ENCODE peak calls at places on chromosomes 13 and 19, in four cellular contexts. E is heart left ventricle, T is IMR-90, Z is cardiac fibroblast. H is an unnamed sample.

GRCh38 chr19:15672580-15673175 is at the start of gene CYP4F12:
- DNase-seq in E (peak), T (no peak), Z (peak), H (no peak)

GRCh38 chr19:6272411-6272791 is 7.4 kb downstream of the MLLT1 start:
- DNase-seq in E (no peak), T (no peak), Z (no peak), H (no peak)

GRCh38 chr13:33303885-33304284 is 18.3 kb upstream of the STARD13 start:
- DNase-seq in E (no peak), T (peak), Z (peak), H (no peak)

GRCh38 chr19:558770-559439 is 13.5 kb upstream of the BSG start:
- DNase-seq in E (peak), T (peak), Z (no peak), H (no peak)

GRCh38 chr13:81927347-81927746 is 1586.4 kb upstream of the SPRY2 start:
- DNase-seq in E (no peak), T (no peak), Z (no peak), H (no peak)

GRCh38 chr19:6069268-6069771 is 41.0 kb downstream of the RFX2 start:
- DNase-seq in E (no peak), T (no peak), Z (no peak), H (no peak)

GRCh38 chr13:74101436-74101835 is 32.8 kb downstream of the KLF12 start:
- DNase-seq in E (no peak), T (no peak), Z (no peak), H (no peak)

GRCh38 chr13:80274643-80275042 is 66.3 kb downstream of the SPRY2 start:
- DNase-seq in E (no peak), T (peak), Z (no peak), H (no peak)

GRCh38 chr13:99258210-99258860 is at the start of gene GPR18:
- DNase-seq in E (no peak), T (peak), Z (no peak), H (no peak)

GRCh38 chr13:41136396-41137031 is 3.9 kb upstream of the KBTBD6 start:
- DNase-seq in E (no peak), T (no peak), Z (no peak), H (no peak)

GRCh38 chr13:100520936-100521765 is 67.4 kb downstream of the GGACT start:
- DNase-seq in E (no peak), T (no peak), Z (no peak), H (no peak)
- TF ChIP-seq CTCF in E (no peak), T (no peak), Z (no peak), H (no peak)

DNA sequence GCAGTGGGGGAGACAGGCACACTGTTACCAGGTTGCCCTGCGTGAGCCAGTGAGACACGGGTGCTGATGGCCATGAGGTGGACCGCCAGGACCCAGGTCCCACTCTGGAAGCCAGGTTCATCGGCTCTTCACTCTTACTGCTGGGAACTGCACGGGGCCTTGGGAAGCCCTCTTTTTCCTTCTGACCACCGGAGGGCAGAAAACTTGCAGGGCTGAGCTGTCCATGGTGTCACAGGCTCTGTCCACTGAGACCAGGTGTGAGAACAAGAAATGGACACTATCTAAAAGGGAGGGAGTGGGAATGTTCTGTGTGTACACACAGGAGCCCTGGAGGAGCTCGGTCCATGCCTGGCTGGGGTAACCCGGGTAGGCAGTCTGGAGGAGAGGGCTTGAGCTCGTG is 93.4 kb downstream of the UQCRFS1 start:
- DNase-seq in E (no peak), T (no peak), Z (no peak), H (no peak)
- TF ChIP-seq CTCF in E (peak), T (peak), Z (no peak), H (no peak)

GRCh38 chr13:92320323-92320722 is 906.3 kb upstream of the GPC6 start:
- DNase-seq in E (no peak), T (no peak), Z (no peak), H (no peak)
- TF ChIP-seq CTCF in E (no peak), T (no peak), Z (no peak), H (no peak)

DNA sequence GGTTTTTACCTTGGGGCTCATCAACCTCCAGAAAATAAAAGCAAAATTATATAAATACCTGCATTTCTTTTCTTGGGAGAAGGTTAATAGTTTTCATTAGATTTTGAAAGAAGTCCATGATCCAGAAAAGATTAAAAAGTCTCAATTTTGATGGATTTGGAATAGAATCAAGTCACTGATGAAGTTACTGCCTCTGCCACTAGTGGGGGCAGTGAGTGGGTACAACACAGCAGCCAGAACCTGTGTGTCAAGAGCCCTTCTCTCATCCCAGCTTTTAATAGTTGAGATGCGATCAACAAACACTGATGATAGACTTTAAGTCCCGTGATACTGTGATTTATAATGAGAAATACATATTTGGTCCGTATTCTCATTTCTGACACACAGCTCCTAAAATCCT is 686.7 kb downstream of the DIAPH3 start:
- DNase-seq in E (no peak), T (no peak), Z (peak), H (no peak)
- TF ChIP-seq CTCF in E (peak), T (peak), Z (peak), H (no peak)

GRCh38 chr13:57553932-57554331 is 77.6 kb upstream of the PCDH17 start:
- DNase-seq in E (no peak), T (no peak), Z (no peak), H (no peak)

GRCh38 chr13:57552441-57552840 is 79.1 kb upstream of the PCDH17 start:
- DNase-seq in E (no peak), T (no peak), Z (no peak), H (no peak)

DNA sequence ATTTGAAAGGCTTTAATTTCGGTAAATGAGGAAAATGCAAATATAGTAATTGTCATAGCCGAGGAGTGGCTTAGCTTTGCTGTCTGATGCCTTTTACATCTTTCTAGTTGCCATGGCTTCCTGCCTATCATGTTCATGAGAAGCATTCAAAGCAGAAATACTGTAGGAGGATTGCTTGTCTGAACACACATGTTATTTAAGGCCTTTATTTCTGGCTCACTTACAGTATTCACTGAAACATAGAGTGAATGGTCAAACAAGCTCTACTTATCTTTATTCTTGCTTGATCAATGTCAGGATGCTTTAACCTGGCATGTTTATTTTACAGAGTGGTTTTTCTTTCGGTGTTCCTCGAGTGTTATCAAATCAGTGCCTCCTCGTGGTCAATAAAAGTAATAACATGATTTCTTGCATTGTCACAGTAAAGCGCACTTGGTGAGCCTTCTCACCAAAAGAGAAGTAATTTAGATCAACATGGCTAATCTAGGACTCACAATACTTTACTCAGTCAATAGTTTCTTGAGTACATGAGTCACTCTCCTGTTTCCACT is 73.5 kb upstream of the PCDH17 start:
- DNase-seq in E (no peak), T (no peak), Z (peak), H (no peak)
- TF ChIP-seq CTCF in E (no peak), T (no peak), Z (no peak), H (no peak)

GRCh38 chr19:14073232-14073924 is 792 bp downstream of the MISP3 start:
- DNase-seq in E (peak), T (peak), Z (peak), H (no peak)
- TF ChIP-seq CTCF in E (peak), T (peak), Z (peak), H (peak)

DNA sequence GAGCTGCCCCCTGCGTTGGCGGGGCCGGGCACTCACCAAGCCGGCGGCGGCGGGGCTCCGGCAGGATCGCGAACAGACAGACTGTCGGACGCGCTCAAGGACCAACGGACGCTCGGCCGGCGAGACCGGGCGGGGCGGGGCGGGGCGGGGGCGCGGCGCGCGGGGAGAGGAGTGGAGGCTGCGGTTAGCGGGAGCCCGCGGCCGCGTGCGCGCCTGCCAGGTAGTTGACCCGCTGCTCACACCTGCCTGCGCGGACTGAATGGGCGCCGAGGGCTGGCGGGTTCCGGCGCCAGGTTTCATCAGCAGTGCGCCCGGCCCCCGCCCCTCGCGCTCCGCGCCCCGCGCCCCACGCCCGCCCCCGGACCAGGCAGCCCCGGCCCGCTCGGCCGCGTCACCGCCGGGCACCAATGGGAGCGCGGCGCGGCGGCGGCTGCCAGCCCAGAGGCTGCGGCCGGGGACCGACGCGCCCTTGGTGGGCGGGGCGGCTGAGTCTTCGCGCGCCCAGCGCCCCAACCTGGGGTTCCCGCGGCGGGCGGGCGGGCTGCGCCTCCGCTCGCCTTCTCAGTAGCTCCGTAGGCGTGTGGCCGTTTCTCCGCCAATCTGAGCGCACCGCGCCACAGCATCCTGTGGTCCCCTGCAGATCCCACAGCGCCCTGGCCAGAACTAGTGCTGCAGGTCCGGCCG is at the start of gene SLC7A1:
- DNase-seq in E (peak), T (peak), Z (peak), H (no peak)
- TF ChIP-seq CTCF in E (no peak), T (peak), Z (no peak), H (no peak)

DNA sequence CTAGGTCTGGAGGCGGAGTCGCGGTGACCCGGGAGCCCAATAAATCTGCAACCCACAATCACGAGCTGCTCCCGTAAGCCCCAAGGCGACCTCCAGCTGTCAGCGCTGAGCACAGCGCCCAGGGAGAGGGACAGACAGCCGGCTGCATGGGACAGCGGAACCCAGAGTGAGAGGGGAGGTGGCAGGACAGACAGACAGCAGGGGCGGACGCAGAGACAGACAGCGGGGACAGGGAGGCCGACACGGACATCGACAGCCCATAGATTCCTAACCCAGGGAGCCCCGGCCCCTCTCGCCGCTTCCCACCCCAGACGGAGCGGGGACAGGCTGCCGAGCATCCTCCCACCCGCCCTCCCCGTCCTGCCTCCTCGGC is at the start of gene SLC5A5:
- DNase-seq in E (no peak), T (no peak), Z (no peak), H (no peak)
- TF ChIP-seq CTCF in E (no peak), T (no peak), Z (no peak), H (no peak)

GRCh38 chr19:48363500-48363809 is 285 bp downstream of the TMEM143 start:
- DNase-seq in E (no peak), T (no peak), Z (no peak), H (no peak)
- TF ChIP-seq CTCF in E (no peak), T (no peak), Z (no peak), H (no peak)

DNA sequence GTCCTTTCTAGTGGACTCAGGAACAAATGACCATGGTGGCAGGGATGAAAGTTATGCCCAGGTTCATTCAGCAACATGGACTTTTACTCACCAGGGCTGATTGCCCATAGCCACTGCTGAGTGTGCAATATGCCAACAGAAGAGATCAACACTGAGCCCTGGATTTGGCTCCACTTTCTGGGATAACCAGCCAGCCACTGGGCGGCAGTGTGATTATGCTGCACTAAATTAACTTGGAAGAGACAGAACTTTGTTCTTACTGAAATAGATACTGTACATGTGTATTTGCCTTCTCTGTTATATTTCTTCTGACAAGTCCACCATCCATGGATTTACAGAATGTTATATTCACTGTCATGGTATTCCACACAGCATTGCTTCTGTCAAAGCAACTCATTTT is 257.4 kb downstream of the TDRD3 start:
- DNase-seq in E (peak), T (no peak), Z (peak), H (no peak)
- TF ChIP-seq CTCF in E (peak), T (peak), Z (peak), H (no peak)